ENCODE peak calls at places on chromosome 7, in ten cellular contexts. One of them, this sample, is unnamed.

GRCh38 chr7:129368389-129368986 is 65.7 kb upstream of the STRIP2 start:
- DNase-seq in astrocyte of the spinal cord: no peak
- DNase-seq in upper lobe of right lung: no peak
- DNase-seq in dorsolateral prefrontal cortex: no peak
- DNase-seq in epithelial cell of proximal tubule: no peak
- DNase-seq in AG04450: no peak
- DNase-seq in psoas muscle: no peak
- DNase-seq in uterus: no peak
- DNase-seq in BJ: no peak
- DNase-seq in tibial artery: no peak
- DNase-seq in this sample: no peak

GRCh38 chr7:2205036-2205780 is 27.5 kb downstream of the MAD1L1 start:
- DNase-seq in uterus: no peak
- DNase-seq in AG04450: no peak
- DNase-seq in BJ: no peak
- DNase-seq in astrocyte of the spinal cord: no peak
- DNase-seq in psoas muscle: no peak
- DNase-seq in epithelial cell of proximal tubule: no peak
- DNase-seq in tibial artery: peak; percentile 41
- DNase-seq in dorsolateral prefrontal cortex: peak; percentile 7
- DNase-seq in upper lobe of right lung: peak; percentile 48
- DNase-seq in this sample: no peak

GRCh38 chr7:52749880-52750279 is 285.6 kb upstream of the POM121L12 start:
- DNase-seq in uterus: no peak
- DNase-seq in BJ: no peak
- DNase-seq in psoas muscle: no peak
- DNase-seq in astrocyte of the spinal cord: no peak
- DNase-seq in AG04450: no peak
- DNase-seq in dorsolateral prefrontal cortex: no peak
- DNase-seq in epithelial cell of proximal tubule: no peak
- DNase-seq in upper lobe of right lung: no peak
- DNase-seq in tibial artery: no peak
- DNase-seq in this sample: no peak

GRCh38 chr7:64868469-64868868 is 34.6 kb upstream of the ZNF273 start:
- DNase-seq in dorsolateral prefrontal cortex: no peak
- DNase-seq in AG04450: no peak
- DNase-seq in upper lobe of right lung: no peak
- DNase-seq in epithelial cell of proximal tubule: no peak
- DNase-seq in psoas muscle: no peak
- DNase-seq in astrocyte of the spinal cord: no peak
- DNase-seq in tibial artery: no peak
- DNase-seq in uterus: no peak
- DNase-seq in BJ: no peak
- DNase-seq in this sample: no peak

GRCh38 chr7:39709029-39709428 is 85.7 kb downstream of the RALA start:
- DNase-seq in uterus: no peak
- DNase-seq in epithelial cell of proximal tubule: no peak
- DNase-seq in BJ: no peak
- DNase-seq in AG04450: no peak
- DNase-seq in astrocyte of the spinal cord: no peak
- DNase-seq in dorsolateral prefrontal cortex: no peak
- DNase-seq in tibial artery: no peak
- DNase-seq in upper lobe of right lung: no peak
- DNase-seq in psoas muscle: no peak
- DNase-seq in this sample: no peak

GRCh38 chr7:45689011-45689796 is 115.0 kb downstream of the ADCY1 start:
- DNase-seq in epithelial cell of proximal tubule: no peak
- DNase-seq in BJ: peak; percentile 28
- DNase-seq in astrocyte of the spinal cord: peak; percentile 75
- DNase-seq in AG04450: peak; percentile 71
- DNase-seq in psoas muscle: no peak
- DNase-seq in tibial artery: peak; percentile 37
- DNase-seq in upper lobe of right lung: peak; percentile 33
- DNase-seq in dorsolateral prefrontal cortex: no peak
- DNase-seq in uterus: no peak
- DNase-seq in this sample: peak; percentile 88

GRCh38 chr7:76380623-76380966 is 21.8 kb upstream of the YWHAG start:
- DNase-seq in uterus: peak; percentile 47
- DNase-seq in astrocyte of the spinal cord: no peak
- DNase-seq in dorsolateral prefrontal cortex: no peak
- DNase-seq in BJ: no peak
- DNase-seq in tibial artery: no peak
- DNase-seq in AG04450: no peak
- DNase-seq in upper lobe of right lung: no peak
- DNase-seq in epithelial cell of proximal tubule: no peak
- DNase-seq in psoas muscle: no peak
- DNase-seq in this sample: no peak

GRCh38 chr7:159066816-159067601 is 77.7 kb downstream of the VIPR2 start:
- DNase-seq in dorsolateral prefrontal cortex: no peak
- DNase-seq in AG04450: no peak
- DNase-seq in astrocyte of the spinal cord: no peak
- DNase-seq in epithelial cell of proximal tubule: no peak
- DNase-seq in psoas muscle: no peak
- DNase-seq in BJ: no peak
- DNase-seq in upper lobe of right lung: peak; percentile 30
- DNase-seq in tibial artery: no peak
- DNase-seq in uterus: no peak
- DNase-seq in this sample: no peak

GRCh38 chr7:123244768-123245167 is 45.0 kb upstream of the SLC13A1 start:
- DNase-seq in upper lobe of right lung: no peak
- DNase-seq in tibial artery: no peak
- DNase-seq in astrocyte of the spinal cord: no peak
- DNase-seq in AG04450: no peak
- DNase-seq in psoas muscle: no peak
- DNase-seq in epithelial cell of proximal tubule: no peak
- DNase-seq in dorsolateral prefrontal cortex: no peak
- DNase-seq in BJ: no peak
- DNase-seq in uterus: no peak
- DNase-seq in this sample: no peak

GRCh38 chr7:132456418-132456817 is 119.9 kb downstream of the PLXNA4 start:
- DNase-seq in dorsolateral prefrontal cortex: no peak
- DNase-seq in psoas muscle: no peak
- DNase-seq in astrocyte of the spinal cord: no peak
- DNase-seq in AG04450: no peak
- DNase-seq in tibial artery: no peak
- DNase-seq in epithelial cell of proximal tubule: no peak
- DNase-seq in upper lobe of right lung: no peak
- DNase-seq in uterus: no peak
- DNase-seq in BJ: no peak
- DNase-seq in this sample: no peak

GRCh38 chr7:78159537-78159936 is 361.0 kb downstream of the PHTF2 start:
- DNase-seq in uterus: no peak
- DNase-seq in upper lobe of right lung: no peak
- DNase-seq in tibial artery: no peak
- DNase-seq in dorsolateral prefrontal cortex: no peak
- DNase-seq in AG04450: no peak
- DNase-seq in psoas muscle: no peak
- DNase-seq in astrocyte of the spinal cord: no peak
- DNase-seq in BJ: no peak
- DNase-seq in epithelial cell of proximal tubule: no peak
- DNase-seq in this sample: no peak

GRCh38 chr7:139095194-139095659 is 14.3 kb downstream of the ZC3HAV1 start:
- DNase-seq in dorsolateral prefrontal cortex: no peak
- DNase-seq in BJ: no peak
- DNase-seq in astrocyte of the spinal cord: no peak
- DNase-seq in upper lobe of right lung: no peak
- DNase-seq in tibial artery: no peak
- DNase-seq in psoas muscle: no peak
- DNase-seq in uterus: no peak
- DNase-seq in AG04450: no peak
- DNase-seq in epithelial cell of proximal tubule: no peak
- DNase-seq in this sample: no peak

GRCh38 chr7:141701489-141702046 is 398 bp downstream of the DENND11 start:
- DNase-seq in uterus: peak; percentile 31
- DNase-seq in psoas muscle: peak; percentile 28
- DNase-seq in astrocyte of the spinal cord: no peak
- DNase-seq in tibial artery: peak; percentile 67
- DNase-seq in BJ: no peak
- DNase-seq in AG04450: no peak
- DNase-seq in epithelial cell of proximal tubule: no peak
- DNase-seq in upper lobe of right lung: peak; percentile 74
- DNase-seq in dorsolateral prefrontal cortex: no peak
- DNase-seq in this sample: no peak

DNA sequence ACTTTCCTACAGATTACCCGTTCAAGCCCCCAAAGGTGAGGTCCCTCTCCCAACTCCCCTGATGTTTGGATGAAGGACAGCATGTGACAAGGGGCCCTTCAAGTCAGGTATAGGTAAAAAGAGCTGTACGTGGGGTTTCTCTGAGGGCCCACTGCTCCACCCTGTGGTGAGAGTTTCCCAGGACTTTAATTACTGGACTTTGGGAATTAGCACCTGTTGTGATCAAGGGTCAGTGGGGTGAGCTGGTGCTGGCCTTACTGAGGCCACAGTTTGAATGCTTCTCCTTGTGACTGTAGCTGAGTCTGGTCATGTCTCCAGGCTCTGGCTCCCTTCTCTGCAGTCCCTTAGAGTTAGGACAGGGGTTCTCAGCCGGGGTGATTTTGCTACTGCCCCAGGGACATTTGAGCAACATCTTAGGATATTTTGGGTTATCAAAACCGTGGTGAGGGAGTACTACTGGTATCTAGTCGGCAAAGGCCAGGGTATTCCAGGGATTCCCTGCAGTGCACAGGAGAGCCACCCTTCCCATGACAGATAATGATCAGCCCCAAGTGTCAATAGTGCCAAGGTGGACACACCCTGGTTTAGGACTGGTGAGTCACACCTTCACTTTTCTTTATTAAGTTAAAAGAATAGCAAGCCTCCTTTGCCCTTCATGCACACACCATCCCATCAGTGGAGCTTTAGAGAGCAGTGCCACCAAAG is 16.9 kb downstream of the UBE2D4 start:
- DNase-seq in astrocyte of the spinal cord: no peak
- DNase-seq in BJ: no peak
- DNase-seq in epithelial cell of proximal tubule: no peak
- DNase-seq in AG04450: no peak
- DNase-seq in uterus: no peak
- DNase-seq in psoas muscle: no peak
- DNase-seq in upper lobe of right lung: no peak
- DNase-seq in tibial artery: no peak
- DNase-seq in dorsolateral prefrontal cortex: no peak
- DNase-seq in this sample: no peak
- TF ChIP-seq CTCF in astrocyte of the spinal cord: no peak
- TF ChIP-seq CTCF in BJ: no peak
- TF ChIP-seq CTCF in epithelial cell of proximal tubule: peak; percentile 50
- TF ChIP-seq CTCF in AG04450: no peak
- TF ChIP-seq CTCF in uterus: no peak
- TF ChIP-seq CTCF in psoas muscle: no peak
- TF ChIP-seq CTCF in upper lobe of right lung: no peak
- TF ChIP-seq CTCF in tibial artery: no peak
- TF ChIP-seq CTCF in dorsolateral prefrontal cortex: no peak
- TF ChIP-seq CTCF in this sample: no peak

GRCh38 chr7:5636446-5636835 is 145.0 kb downstream of the RNF216 start:
- DNase-seq in AG04450: no peak
- DNase-seq in epithelial cell of proximal tubule: no peak
- DNase-seq in psoas muscle: no peak
- DNase-seq in tibial artery: no peak
- DNase-seq in BJ: no peak
- DNase-seq in uterus: no peak
- DNase-seq in upper lobe of right lung: no peak
- DNase-seq in astrocyte of the spinal cord: no peak
- DNase-seq in dorsolateral prefrontal cortex: no peak
- DNase-seq in this sample: peak; percentile 10
- H3K4me3 ChIP-seq in AG04450: no peak overlapping the region
- H3K4me3 ChIP-seq in epithelial cell of proximal tubule: no peak overlapping the region
- H3K4me3 ChIP-seq in psoas muscle: no peak overlapping the region
- H3K4me3 ChIP-seq in tibial artery: no peak overlapping the region
- H3K4me3 ChIP-seq in BJ: no peak overlapping the region
- H3K4me3 ChIP-seq in uterus: no peak overlapping the region
- H3K4me3 ChIP-seq in upper lobe of right lung: no peak overlapping the region
- H3K4me3 ChIP-seq in astrocyte of the spinal cord: no peak overlapping the region
- H3K4me3 ChIP-seq in dorsolateral prefrontal cortex: peak overlapping the region; percentile 44
- H3K4me3 ChIP-seq in this sample: peak overlapping the region; percentile 18

DNA sequence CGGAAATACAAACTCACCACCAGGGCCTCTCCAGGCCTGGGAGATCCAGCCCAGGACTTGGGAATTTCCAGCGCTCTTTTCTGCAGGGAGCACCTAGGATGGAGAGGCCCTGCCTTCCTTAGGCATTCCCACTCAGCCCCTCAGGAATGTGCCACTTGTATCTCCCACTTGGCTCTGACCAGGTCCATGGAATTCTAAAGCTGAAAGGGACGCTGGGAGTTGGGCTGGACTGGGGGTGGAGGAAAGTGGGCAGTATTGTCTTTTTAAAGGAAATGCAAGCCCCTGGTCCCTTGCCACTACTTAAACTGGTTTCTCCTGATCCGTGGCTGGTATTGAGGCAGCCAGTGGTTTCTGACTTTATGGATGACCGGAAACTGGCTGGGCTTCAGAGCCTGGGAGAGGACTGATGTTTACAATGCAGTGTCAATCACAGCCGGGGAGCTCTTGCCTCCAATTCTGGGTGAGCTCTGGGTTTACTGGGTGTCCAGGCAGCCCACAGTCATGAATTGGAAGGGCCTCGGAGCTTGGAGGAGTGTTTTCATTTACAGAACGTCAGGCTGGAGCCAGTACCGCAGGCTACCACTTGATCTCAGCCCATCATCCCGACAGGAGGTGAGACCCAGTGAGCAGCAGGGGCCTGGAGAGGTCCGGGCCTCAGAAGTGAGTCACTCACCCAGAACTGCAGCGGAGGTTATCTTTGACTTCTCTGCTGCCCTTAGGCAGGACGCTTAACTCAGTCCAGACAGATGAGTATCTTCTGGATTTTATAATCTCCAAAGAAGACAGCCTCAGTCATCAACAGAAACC is 27.3 kb downstream of the AGAP3 start:
- DNase-seq in BJ: peak; percentile 59
- DNase-seq in AG04450: peak; percentile 58
- DNase-seq in dorsolateral prefrontal cortex: no peak
- DNase-seq in epithelial cell of proximal tubule: peak; percentile 22
- DNase-seq in upper lobe of right lung: no peak
- DNase-seq in tibial artery: no peak
- DNase-seq in psoas muscle: no peak
- DNase-seq in astrocyte of the spinal cord: peak; percentile 78
- DNase-seq in uterus: no peak
- DNase-seq in this sample: no peak
- TF ChIP-seq CTCF in BJ: no peak
- TF ChIP-seq CTCF in AG04450: peak; percentile 26
- TF ChIP-seq CTCF in dorsolateral prefrontal cortex: no peak
- TF ChIP-seq CTCF in epithelial cell of proximal tubule: no peak
- TF ChIP-seq CTCF in upper lobe of right lung: no peak
- TF ChIP-seq CTCF in tibial artery: no peak
- TF ChIP-seq CTCF in psoas muscle: no peak
- TF ChIP-seq CTCF in astrocyte of the spinal cord: no peak
- TF ChIP-seq CTCF in uterus: no peak
- TF ChIP-seq CTCF in this sample: no peak

DNA sequence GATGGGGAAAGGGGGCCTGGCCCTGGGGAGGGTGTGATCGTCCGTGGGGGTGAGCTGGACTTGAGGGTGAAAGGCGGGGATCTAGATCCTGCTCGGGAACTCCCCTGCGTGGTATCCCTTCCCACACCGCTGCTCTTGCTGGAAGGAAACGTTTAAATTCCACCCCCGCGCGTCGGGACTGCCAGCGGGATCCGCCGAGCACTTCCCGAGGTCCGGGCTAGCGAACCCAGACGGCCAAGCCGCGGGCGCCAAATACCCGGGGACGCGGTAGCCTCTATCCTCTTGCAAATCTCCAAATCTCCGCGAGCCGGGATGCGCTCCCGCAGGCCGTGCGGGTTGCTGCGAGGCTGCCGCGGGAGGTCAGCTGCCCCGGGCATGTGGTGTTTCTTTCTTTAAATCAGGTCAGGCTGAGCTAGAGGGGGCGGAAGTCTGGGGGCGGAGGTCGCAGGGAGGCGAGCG is 904 bp downstream of the NPTX2 start:
- DNase-seq in AG04450: no peak
- DNase-seq in psoas muscle: no peak
- DNase-seq in dorsolateral prefrontal cortex: no peak
- DNase-seq in upper lobe of right lung: no peak
- DNase-seq in BJ: no peak
- DNase-seq in uterus: no peak
- DNase-seq in epithelial cell of proximal tubule: no peak
- DNase-seq in astrocyte of the spinal cord: no peak
- DNase-seq in tibial artery: no peak
- DNase-seq in this sample: no peak
- H3K4me3 ChIP-seq in AG04450: no peak overlapping the region
- H3K4me3 ChIP-seq in psoas muscle: peak overlapping the region; percentile 49
- H3K4me3 ChIP-seq in dorsolateral prefrontal cortex: peak overlapping the region; percentile 69
- H3K4me3 ChIP-seq in upper lobe of right lung: no peak overlapping the region
- H3K4me3 ChIP-seq in BJ: peak overlapping the region; percentile 21
- H3K4me3 ChIP-seq in uterus: no peak overlapping the region
- H3K4me3 ChIP-seq in epithelial cell of proximal tubule: no peak overlapping the region
- H3K4me3 ChIP-seq in astrocyte of the spinal cord: no peak overlapping the region
- H3K4me3 ChIP-seq in tibial artery: peak overlapping the region; percentile 51
- H3K4me3 ChIP-seq in this sample: peak overlapping the region; percentile 22

This sample was measured in foreskin fibroblast.